ENCODE peak calls at places on chromosomes 6 and 20, in ten cellular contexts. U is upper lobe of left lung, I is endothelial cell of umbilical vein, F is spleen, D is SK-N-SH, K is H1, E is prostate gland, A is GM12878, J is suprapubic skin, M is HepG2. N is an unnamed sample.
A peak's percentile ranks its signal among the peaks of the same experiment; 100 is the strongest.

GRCh38 chr20:51667002-51667408 is 101.2 kb downstream of the ATP9A start:
- DNase-seq in A (no peak), E (no peak), F (peak; percentile 4), I (no peak), U (no peak), D (no peak), K (no peak), M (no peak), J (no peak), N (no peak)

GRCh38 chr20:43843096-43843964 is 71.3 kb upstream of the TOX2 start:
- DNase-seq in I (peak; percentile 69), U (peak; percentile 8), K (no peak), J (no peak), M (no peak), A (no peak), D (no peak), F (no peak), E (no peak), N (no peak)

GRCh38 chr6:129644567-129645015 is 65.4 kb downstream of the ARHGAP18 start:
- DNase-seq in D (no peak), M (peak; percentile 85), E (no peak), I (peak; percentile 96), F (no peak), K (no peak), J (no peak), A (no peak), U (no peak), N (no peak)

GRCh38 chr20:62361799-62362589 is 5.1 kb downstream of the LAMA5 start:
- DNase-seq in A (no peak), D (no peak), F (no peak), M (peak; percentile 60), U (peak; percentile 90), J (no peak), E (peak; percentile 26), K (peak; percentile 84), I (no peak), N (no peak)

GRCh38 chr20:46994341-46994740 is 99.7 kb downstream of the EYA2 start:
- DNase-seq in D (no peak), A (peak; percentile 69), U (no peak), F (peak; percentile 71), I (no peak), J (no peak), M (no peak), E (peak; percentile 32), K (no peak), N (peak; percentile 60)

GRCh38 chr6:56902551-56903464 is 52.1 kb upstream of the BEND6 start:
- DNase-seq in J (no peak), K (no peak), A (no peak), U (no peak), F (no peak), M (peak; percentile 25), I (peak; percentile 49), E (no peak), D (peak; percentile 51), N (no peak)

GRCh38 chr20:32364554-32365208 is 6.5 kb downstream of the ASXL1 start:
- DNase-seq in M (no peak), K (no peak), A (no peak), F (no peak), J (no peak), I (no peak), U (no peak), D (no peak), E (no peak), N (no peak)

GRCh38 chr6:100388868-100389519 is 75.7 kb downstream of the SIM1 start:
- DNase-seq in D (no peak), F (no peak), M (no peak), U (no peak), I (no peak), E (no peak), J (no peak), K (no peak), A (no peak), N (no peak)

GRCh38 chr20:59318803-59319202 is 18.4 kb downstream of the EDN3 start:
- DNase-seq in E (no peak), A (no peak), U (no peak), K (no peak), F (no peak), I (no peak), D (no peak), J (no peak), M (no peak), N (no peak)

GRCh38 chr6:137745321-137745720 is 121.7 kb upstream of the TNFAIP3 start:
- DNase-seq in I (no peak), M (no peak), U (no peak), A (no peak), F (no peak), E (no peak), J (no peak), D (no peak), K (no peak), N (no peak)

GRCh38 chr6:108117427-108118358 is 43.2 kb upstream of the OSTM1 start:
- DNase-seq in E (no peak), D (peak; percentile 74), I (peak; percentile 19), A (no peak), J (no peak), M (no peak), F (peak; percentile 89), U (peak; percentile 45), K (no peak), N (no peak)

GRCh38 chr20:63441136-63441776 is 31.2 kb downstream of the KCNQ2 start:
- DNase-seq in U (no peak), I (no peak), M (no peak), F (no peak), E (no peak), K (no peak), A (peak; percentile 61), J (no peak), D (no peak), N (no peak)

GRCh38 chr20:50399003-50399916 is 110.9 kb upstream of the PTPN1 start:
- DNase-seq in M (peak; percentile 99), K (no peak), I (no peak), U (peak; percentile 92), A (no peak), F (no peak), D (no peak), J (no peak), E (no peak), N (peak; percentile 77)

GRCh38 chr6:136840612-136841011 is 18.2 kb downstream of the PEX7 start:
- DNase-seq in D (no peak), A (no peak), M (no peak), U (no peak), F (no peak), I (no peak), K (no peak), J (no peak), E (no peak), N (no peak)

GRCh38 chr20:57278457-57278856 is 12.0 kb upstream of the BMP7 start:
- DNase-seq in J (no peak), U (no peak), E (no peak), M (no peak), D (no peak), A (no peak), F (no peak), K (no peak), I (no peak), N (no peak)

GRCh38 chr6:157280947-157281346 is 42.4 kb downstream of the TMEM242 start:
- DNase-seq in E (no peak), K (no peak), U (no peak), I (no peak), J (no peak), M (no peak), D (no peak), F (no peak), A (no peak), N (no peak)

DNA sequence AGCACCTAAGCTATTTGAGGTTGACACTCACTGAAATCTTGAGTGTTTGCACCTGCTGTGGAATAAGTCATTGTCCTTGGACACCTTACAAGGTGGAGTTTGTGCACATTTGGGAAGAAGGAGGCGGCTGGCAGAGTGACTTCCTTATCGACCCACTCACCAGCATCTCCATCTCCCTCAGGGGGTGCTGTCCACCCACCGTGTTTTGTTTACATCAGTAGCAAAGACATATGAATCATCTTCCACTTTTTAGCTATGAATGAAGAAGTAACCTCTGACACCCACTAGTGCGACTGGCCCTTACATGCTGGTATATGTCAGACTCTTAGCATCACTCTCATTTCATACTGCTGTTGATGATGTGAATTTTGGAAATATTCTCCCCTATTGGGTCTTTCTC is 119.5 kb upstream of the SGK1 start:
- DNase-seq in E (no peak), I (peak; percentile 23), K (no peak), F (no peak), A (peak; percentile 15), M (no peak), U (peak; percentile 65), D (no peak), J (no peak), N (no peak)
- TF ChIP-seq CTCF in E (no peak), I (peak; percentile 6), K (no peak), F (no peak), A (peak; percentile 13), M (no peak), U (no peak), D (no peak), J (no peak), N (no peak)

DNA sequence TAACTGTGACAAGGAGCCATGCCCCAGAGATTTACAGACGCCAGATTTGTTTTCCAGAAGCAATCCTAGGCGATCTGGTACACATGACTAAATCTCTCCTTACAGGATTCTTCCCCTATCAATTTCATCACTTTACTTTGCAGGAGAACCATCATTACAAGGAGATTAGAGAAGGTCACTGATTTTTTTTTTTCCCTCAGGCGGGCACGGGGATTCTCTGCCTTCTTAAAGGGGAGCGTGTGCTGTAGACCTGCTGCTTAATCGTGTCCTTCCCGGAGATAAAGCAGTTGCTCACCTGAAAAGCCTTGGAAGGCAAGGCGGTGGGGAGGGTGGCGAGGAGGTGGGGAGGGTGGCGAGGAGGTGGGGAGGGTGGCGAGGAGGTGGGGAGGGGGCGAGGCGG is 14.4 kb upstream of the MRAP2 start:
- DNase-seq in K (no peak), A (no peak), D (no peak), I (no peak), U (no peak), E (no peak), F (no peak), J (no peak), M (no peak), N (no peak)
- H3K4me3 ChIP-seq in K (no peak overlapping the region), A (no peak overlapping the region), D (no peak overlapping the region), I (no peak overlapping the region), U (no peak overlapping the region), E (no peak overlapping the region), F (no peak overlapping the region), J (no peak overlapping the region), M (no peak overlapping the region), N (no peak overlapping the region)

DNA sequence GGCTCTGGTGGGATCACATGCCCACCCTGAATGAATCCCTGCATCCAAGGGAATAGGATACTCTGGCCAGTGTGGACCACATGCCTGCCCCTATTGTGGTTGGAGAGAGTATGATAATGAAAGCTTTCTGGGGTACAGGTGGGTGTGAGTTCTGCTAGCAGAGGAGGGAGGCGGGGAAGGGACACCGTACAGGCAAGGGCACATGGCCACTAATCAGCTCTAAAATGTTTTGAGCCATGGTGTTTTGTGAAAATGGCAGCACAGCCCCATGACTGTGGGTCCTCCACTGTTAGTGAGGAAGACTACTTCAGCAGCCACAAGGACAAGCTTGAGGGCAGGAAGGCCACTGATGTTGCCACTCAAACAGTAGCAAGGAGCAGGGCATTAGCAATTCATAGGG is 11.9 kb upstream of the DHX35 start:
- DNase-seq in A (no peak), E (no peak), U (no peak), D (no peak), K (no peak), M (no peak), F (no peak), J (no peak), I (no peak), N (no peak)
- TF ChIP-seq POLR2AphosphoS5 in A (no peak), E (no peak), U (no peak), D (no peak), K (peak; percentile 26), M (no peak), F (no peak), J (no peak), I (no peak), N (no peak)

GRCh38 chr6:35496851-35497570 is at the start of gene TEAD3:
- DNase-seq in F (peak; percentile 84), U (peak; percentile 69), A (no peak), K (no peak), J (no peak), E (peak; percentile 68), M (peak; percentile 69), I (no peak), D (peak; percentile 97), N (peak; percentile 66)
- TF ChIP-seq CTCF in F (no peak), U (no peak), A (no peak), K (peak; percentile 14), J (no peak), E (no peak), M (peak; percentile 41), I (no peak), D (peak; percentile 27), N (no peak)